ENCODE peak calls at places on chromosomes 6 and 20, in five cellular contexts. Z, N, E, Y and O are unnamed samples.

GRCh38 chr20:63735859-63736718 is at the start of gene LIME1:
- DNase-seq in Y (peak), N (no peak), Z (peak), E (no peak), O (no peak)

GRCh38 chr20:25280051-25280573 is 32.2 kb downstream of the PYGB start:
- DNase-seq in N (no peak), E (no peak), Y (no peak), Z (peak), O (peak)

GRCh38 chr6:33642897-33643296 is 21.8 kb downstream of the ITPR3 start:
- DNase-seq in E (no peak), Y (no peak), Z (no peak), N (no peak), O (no peak)

GRCh38 chr6:13711384-13711725 is 280 bp downstream of the RANBP9 start:
- DNase-seq in Z (peak), E (peak), Y (no peak), N (no peak), O (no peak)

GRCh38 chr20:9334866-9335265 is 179.5 kb upstream of the LAMP5 start:
- DNase-seq in N (no peak), Z (no peak), Y (no peak), E (no peak), O (no peak)

GRCh38 chr20:5680227-5680626 is 70.0 kb upstream of the SHLD1 start:
- DNase-seq in E (no peak), Y (no peak), N (no peak), Z (no peak), O (no peak)

GRCh38 chr6:11702039-11702795 is 76.4 kb downstream of the ADTRP start:
- DNase-seq in Z (no peak), Y (no peak), N (no peak), E (peak), O (no peak)

GRCh38 chr6:143006787-143007186 is 53.9 kb upstream of the AIG1 start:
- DNase-seq in Z (no peak), E (no peak), N (no peak), Y (no peak), O (no peak)

GRCh38 chr20:46040902-46041535 is 12.0 kb downstream of the SLC12A5 start:
- DNase-seq in Y (peak), N (peak), E (peak), Z (peak), O (no peak)

GRCh38 chr6:143333749-143334520 is 116.6 kb downstream of the ADAT2 start:
- DNase-seq in N (no peak), Z (no peak), Y (no peak), E (no peak), O (no peak)

GRCh38 chr6:86869500-86869899 is 67.8 kb upstream of the HTR1E start:
- DNase-seq in N (no peak), E (no peak), Y (no peak), Z (no peak), O (no peak)

GRCh38 chr20:6769953-6770831 is 2.7 kb downstream of the BMP2 start:
- DNase-seq in Z (no peak), Y (peak), E (no peak), N (peak), O (peak)

GRCh38 chr6:118709859-118710350 is 58.5 kb upstream of the CEP85L start:
- DNase-seq in N (peak), Y (peak), E (peak), Z (peak), O (no peak)

GRCh38 chr6:91045152-91045551 is 458.3 kb upstream of the MAP3K7 start:
- DNase-seq in E (no peak), Y (no peak), N (no peak), Z (no peak), O (no peak)

GRCh38 chr6:110664933-110665332 is 150.3 kb downstream of the CDK19 start:
- DNase-seq in N (no peak), E (no peak), Y (peak), Z (no peak), O (no peak)

GRCh38 chr6:128365520-128366160 is 154.8 kb downstream of the PTPRK start:
- DNase-seq in Y (no peak), Z (no peak), E (no peak), N (no peak), O (no peak)

GRCh38 chr6:11143394-11144371 is 32.2 kb upstream of the ERVFRD-1 start:
- DNase-seq in Z (no peak), E (peak), Y (no peak), N (peak), O (peak)

GRCh38 chr6:106913676-106914280 is 60.8 kb downstream of the CD24 start:
- DNase-seq in Z (peak), Y (peak), E (no peak), N (no peak), O (no peak)

GRCh38 chr20:32354592-32355416 is 3.3 kb upstream of the ASXL1 start:
- DNase-seq in Z (no peak), E (peak), N (peak), Y (no peak), O (no peak)

GRCh38 chr6:34562350-34562749 is 6.2 kb upstream of the SPDEF start:
- DNase-seq in Y (no peak), N (no peak), E (no peak), Z (no peak), O (no peak)

GRCh38 chr6:65182681-65183080 is 524.3 kb downstream of the EYS start:
- DNase-seq in Z (no peak), Y (no peak), N (peak), E (peak), O (no peak)

GRCh38 chr6:118718903-118719302 is 67.5 kb upstream of the CEP85L start:
- DNase-seq in N (no peak), Z (no peak), Y (no peak), E (no peak), O (no peak)

GRCh38 chr6:38876470-38876869 is 161.4 kb downstream of the DNAH8 start:
- DNase-seq in E (peak), N (no peak), Y (peak), Z (no peak), O (no peak)

GRCh38 chr6:77762386-77762785 is 109.5 kb downstream of the MEI4 start:
- DNase-seq in E (no peak), Y (no peak), Z (no peak), N (no peak), O (no peak)